ENCODE peak calls at places on chromosome 7, in five cellular contexts. K is activated CD4-positive, alpha-beta T cell treated with anti-CD3 and anti-CD28 coated beads for 4 hours; N is MCF 10A; C is NCI-H187; S is ACHN. R is an unnamed sample.

GRCh38 chr7:91193141-91193540 is 71.1 kb upstream of the FZD1 start:
- DNase-seq in K (no peak), S (no peak), N (no peak), C (no peak), R (no peak)

GRCh38 chr7:108263364-108263951 is 133.3 kb upstream of the LAMB4 start:
- DNase-seq in C (peak; percentile 70), K (no peak), N (no peak), S (no peak), R (no peak)

GRCh38 chr7:20596653-20597052 is 18.8 kb upstream of the ABCB5 start:
- DNase-seq in N (peak; percentile 40), C (no peak), S (peak; percentile 24), K (no peak), R (no peak)

GRCh38 chr7:137847418-137848050 is 760 bp upstream of the DGKI start:
- DNase-seq in S (no peak), K (no peak), N (no peak), C (no peak), R (no peak)

GRCh38 chr7:25314729-25315267 is 86.5 kb upstream of the NPVF start:
- DNase-seq in N (peak; percentile 40), S (no peak), K (no peak), C (no peak), R (no peak)

GRCh38 chr7:32524631-32525030 is 29.3 kb downstream of the AVL9 start:
- DNase-seq in K (no peak), N (no peak), C (no peak), S (no peak), R (no peak)

GRCh38 chr7:10455936-10456335 is 517.7 kb upstream of the PHF14 start:
- DNase-seq in K (no peak), C (no peak), N (no peak), S (no peak), R (no peak)

GRCh38 chr7:2719007-2719406 is 31.0 kb downstream of the AMZ1 start:
- DNase-seq in N (peak; percentile 18), S (peak; percentile 52), K (peak; percentile 66), C (no peak), R (peak; percentile 40)

GRCh38 chr7:106022193-106022821 is 59.2 kb downstream of the CDHR3 start:
- DNase-seq in N (no peak), S (no peak), C (no peak), K (peak; percentile 59), R (peak; percentile 56)

GRCh38 chr7:2181077-2181854 is 51.5 kb downstream of the MAD1L1 start:
- DNase-seq in N (no peak), C (no peak), S (no peak), K (no peak), R (no peak)

GRCh38 chr7:69429817-69430501 is 168.3 kb upstream of the AUTS2 start:
- DNase-seq in C (no peak), K (no peak), N (no peak), S (no peak), R (no peak)

GRCh38 chr7:157854066-157854891 is 517.5 kb downstream of the DNAJB6 start:
- DNase-seq in C (no peak), S (no peak), N (no peak), K (no peak), R (no peak)

GRCh38 chr7:128815289-128815938 is 14.8 kb upstream of the FLNC start:
- DNase-seq in C (no peak), K (no peak), S (no peak), N (no peak), R (no peak)

GRCh38 chr7:1055084-1055450 is 10.7 kb downstream of the GPR146 start:
- DNase-seq in C (no peak), K (peak; percentile 35), N (no peak), S (no peak), R (peak; percentile 38)

GRCh38 chr7:105584165-105584564 is 2.9 kb upstream of the EFCAB10 start:
- DNase-seq in K (no peak), N (no peak), S (no peak), C (no peak), R (no peak)

GRCh38 chr7:47568569-47568968 is 13.3 kb downstream of the TNS3 start:
- DNase-seq in S (no peak), K (no peak), N (no peak), C (no peak), R (no peak)

GRCh38 chr7:80916770-80917681 is 1.8 kb downstream of the SEMA3C start:
- DNase-seq in K (no peak), N (peak; percentile 66), S (peak; percentile 97), C (no peak), R (no peak)

GRCh38 chr7:72406820-72407403 is 5.2 kb downstream of the CALN1 start:
- DNase-seq in C (no peak), S (no peak), N (no peak), K (no peak), R (no peak)

GRCh38 chr7:66522518-66522917 is 106.2 kb upstream of the KCTD7 start:
- DNase-seq in N (no peak), K (no peak), S (peak; percentile 58), C (no peak), R (no peak)

GRCh38 chr7:28018446-28018845 is 162.1 kb downstream of the JAZF1 start:
- DNase-seq in C (no peak), S (no peak), N (no peak), K (no peak), R (no peak)

GRCh38 chr7:117875566-117875965 is 2.3 kb upstream of the CTTNBP2 start:
- DNase-seq in C (peak; percentile 52), K (no peak), S (no peak), N (no peak), R (no peak)

GRCh38 chr7:69780377-69780776 is 182.1 kb downstream of the AUTS2 start:
- DNase-seq in N (no peak), S (no peak), K (no peak), C (peak; percentile 38), R (no peak)

GRCh38 chr7:30924624-30925023 is 13.0 kb downstream of the AQP1 start:
- DNase-seq in K (no peak), N (no peak), S (no peak), C (no peak), R (no peak)

GRCh38 chr7:27553288-27553687 is 109.4 kb downstream of the HIBADH start:
- DNase-seq in S (no peak), C (no peak), K (no peak), N (no peak), R (no peak)

GRCh38 chr7:47991741-47992311 is 12.4 kb upstream of the HUS1 start:
- DNase-seq in S (peak; percentile 93), C (no peak), N (peak; percentile 66), K (peak; percentile 84), R (peak; percentile 80)

GRCh38 chr7:93461350-93461749 is 113.2 kb downstream of the CALCR start:
- DNase-seq in C (no peak), S (peak; percentile 45), K (no peak), N (peak; percentile 3), R (no peak)

GRCh38 chr7:85621286-85621685 is 434.4 kb upstream of the SEMA3D start:
- DNase-seq in K (no peak), N (no peak), S (no peak), C (no peak), R (no peak)

GRCh38 chr7:40507166-40507565 is 372.4 kb downstream of the SUGCT start:
- DNase-seq in S (peak; percentile 35), C (no peak), N (peak; percentile 13), K (no peak), R (no peak)

GRCh38 chr7:37068902-37069301 is 344.6 kb upstream of the AOAH start:
- DNase-seq in S (peak; percentile 9), N (no peak), K (no peak), C (no peak), R (no peak)

GRCh38 chr7:73704640-73705550 is 14.6 kb downstream of the STX1A start:
- DNase-seq in S (no peak), C (no peak), K (no peak), N (peak; percentile 87), R (no peak)

R was measured in activated T-helper 1 cell treated with anti-CD3 and anti-CD28 coated beads, Interleukin-12 subunit alpha, Interleukin-12 subunit beta, Interleukin-2, Interleukin-4 antibody, amounts not matched to agents 30 ng/mL and 10 ng/mL and 1 ng/mL, durations not matched to agents 14 hours and 24 hours and 36 hours.